ENCODE peak calls at places on chromosomes 2 and 18, in four cellular contexts. One of them, this sample, is unnamed.

GRCh38 chr2:147097747-147098146 is 747.1 kb upstream of the ACVR2A start:
- DNase-seq in tibial nerve: no peak
- DNase-seq in WERI-Rb-1: no peak
- DNase-seq in adrenal gland: no peak
- DNase-seq in this sample: no peak

GRCh38 chr2:139033300-139033699 is 253.1 kb upstream of the NXPH2 start:
- DNase-seq in tibial nerve: no peak
- DNase-seq in adrenal gland: no peak
- DNase-seq in WERI-Rb-1: no peak
- DNase-seq in this sample: no peak

GRCh38 chr2:203548887-203549286 is 13.8 kb upstream of the RAPH1 start:
- DNase-seq in tibial nerve: no peak
- DNase-seq in adrenal gland: no peak
- DNase-seq in WERI-Rb-1: no peak
- DNase-seq in this sample: no peak

GRCh38 chr2:16250886-16251285 is 310.5 kb downstream of the MYCN start:
- DNase-seq in adrenal gland: no peak
- DNase-seq in tibial nerve: no peak
- DNase-seq in WERI-Rb-1: no peak
- DNase-seq in this sample: no peak

GRCh38 chr2:65278450-65279030 is 50.9 kb downstream of the ACTR2 start:
- DNase-seq in tibial nerve: no peak
- DNase-seq in adrenal gland: no peak
- DNase-seq in WERI-Rb-1: no peak
- DNase-seq in this sample: no peak

GRCh38 chr2:237223208-237223861 is 137.6 kb downstream of the COPS8 start:
- DNase-seq in tibial nerve: peak; percentile 38
- DNase-seq in WERI-Rb-1: no peak
- DNase-seq in adrenal gland: no peak
- DNase-seq in this sample: no peak

GRCh38 chr2:18271370-18272147 is 288.9 kb downstream of the RDH14 start:
- DNase-seq in adrenal gland: no peak
- DNase-seq in tibial nerve: no peak
- DNase-seq in WERI-Rb-1: no peak
- DNase-seq in this sample: peak; percentile 7

GRCh38 chr2:124267821-124268220 is 242.7 kb downstream of the CNTNAP5 start:
- DNase-seq in WERI-Rb-1: no peak
- DNase-seq in adrenal gland: no peak
- DNase-seq in tibial nerve: no peak
- DNase-seq in this sample: no peak

GRCh38 chr2:176583530-176584101 is 314.4 kb downstream of the MTX2 start:
- DNase-seq in tibial nerve: no peak
- DNase-seq in adrenal gland: no peak
- DNase-seq in WERI-Rb-1: no peak
- DNase-seq in this sample: no peak

GRCh38 chr2:36568533-36569246 is 29.3 kb downstream of the FEZ2 start:
- DNase-seq in adrenal gland: no peak
- DNase-seq in tibial nerve: no peak
- DNase-seq in WERI-Rb-1: no peak
- DNase-seq in this sample: no peak

GRCh38 chr2:72915907-72916742 is 1.2 kb upstream of the EMX1 start:
- DNase-seq in WERI-Rb-1: peak; percentile 91
- DNase-seq in adrenal gland: peak; percentile 38
- DNase-seq in tibial nerve: no peak
- DNase-seq in this sample: peak; percentile 93

GRCh38 chr2:133241231-133241575 is 327.1 kb downstream of the NCKAP5 start:
- DNase-seq in WERI-Rb-1: no peak
- DNase-seq in tibial nerve: no peak
- DNase-seq in adrenal gland: no peak
- DNase-seq in this sample: no peak

GRCh38 chr2:226002438-226002837 is 602.9 kb downstream of the NYAP2 start:
- DNase-seq in tibial nerve: peak; percentile 31
- DNase-seq in WERI-Rb-1: no peak
- DNase-seq in adrenal gland: peak; percentile 58
- DNase-seq in this sample: no peak

GRCh38 chr18:23365602-23366001 is 87.5 kb upstream of the RIOK3 start:
- DNase-seq in tibial nerve: peak; percentile 40
- DNase-seq in WERI-Rb-1: no peak
- DNase-seq in adrenal gland: no peak
- DNase-seq in this sample: no peak

GRCh38 chr2:207316906-207317305 is 151.2 kb upstream of the KLF7 start:
- DNase-seq in tibial nerve: no peak
- DNase-seq in WERI-Rb-1: no peak
- DNase-seq in adrenal gland: no peak
- DNase-seq in this sample: no peak

DNA sequence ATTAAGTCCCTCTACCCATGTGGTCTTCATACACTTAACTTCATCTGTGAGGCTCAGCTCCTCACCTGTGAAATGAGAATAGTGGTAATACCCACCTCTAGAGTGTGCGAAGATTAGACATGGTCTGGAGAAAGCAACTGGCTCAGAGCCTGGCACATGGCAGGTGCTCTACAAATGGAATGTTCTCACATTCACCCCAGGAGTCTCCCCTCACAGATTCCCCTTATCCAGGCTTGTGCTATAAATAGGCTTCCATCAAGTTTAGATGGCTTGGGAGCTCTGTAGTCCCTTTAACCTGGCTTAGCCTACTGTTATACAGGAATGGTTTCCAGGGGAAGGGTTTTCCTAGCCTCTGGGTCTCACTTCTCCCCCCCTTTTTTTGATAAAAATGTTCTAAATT is 455.9 kb downstream of the RNF144A start:
- DNase-seq in WERI-Rb-1: no peak
- DNase-seq in tibial nerve: no peak
- DNase-seq in adrenal gland: no peak
- DNase-seq in this sample: no peak
- H3K4me3 ChIP-seq in WERI-Rb-1: no peak overlapping the region
- H3K4me3 ChIP-seq in tibial nerve: no peak overlapping the region
- H3K4me3 ChIP-seq in adrenal gland: no peak overlapping the region
- H3K4me3 ChIP-seq in this sample: no peak overlapping the region

DNA sequence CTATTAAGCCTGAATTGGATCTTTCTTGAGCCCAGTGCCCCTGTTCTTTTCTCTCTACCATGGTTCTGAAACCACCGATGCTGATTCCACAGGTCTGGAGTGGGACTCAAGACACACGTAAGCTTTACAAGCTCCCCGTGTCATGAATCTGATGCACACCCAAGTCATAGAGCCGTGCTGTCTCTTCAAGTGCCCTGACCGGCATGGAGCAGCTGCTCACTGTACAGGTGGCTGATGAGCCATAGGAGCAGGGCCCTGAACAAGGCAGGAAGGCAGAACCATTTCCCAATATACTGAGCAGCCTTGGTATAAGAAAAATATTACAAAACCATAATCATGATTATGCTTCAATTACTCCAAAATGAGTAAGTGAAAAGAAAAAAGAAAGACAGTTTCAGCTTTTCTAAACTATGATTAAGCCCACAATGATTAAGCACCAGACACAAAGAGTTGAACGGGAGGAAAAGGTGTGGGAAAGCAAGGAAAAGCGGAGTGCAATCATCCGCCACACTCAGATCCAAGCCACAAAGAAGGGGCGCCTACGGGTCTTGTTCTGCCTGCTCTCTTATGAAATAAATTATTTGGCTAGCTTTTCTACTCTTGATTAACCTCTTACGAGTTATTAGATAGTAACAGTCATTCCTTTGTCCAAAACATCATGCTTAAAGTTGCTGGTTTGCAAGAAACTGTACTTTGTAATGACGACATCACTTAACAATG is 41.7 kb downstream of the NOL10 start:
- DNase-seq in tibial nerve: no peak
- DNase-seq in adrenal gland: no peak
- DNase-seq in WERI-Rb-1: no peak
- DNase-seq in this sample: no peak
- H3K36me3 ChIP-seq in tibial nerve: peaks cover 83% of the 10 kb centered on the region
- H3K36me3 ChIP-seq in adrenal gland: peaks cover 14% of the 10 kb centered on the region
- H3K36me3 ChIP-seq in WERI-Rb-1: peaks cover 55% of the 10 kb centered on the region
- H3K36me3 ChIP-seq in this sample: peaks cover 3% of the 10 kb centered on the region

GRCh38 chr18:59271606-59272220 is 1.5 kb downstream of the RAX start:
- DNase-seq in adrenal gland: no peak
- DNase-seq in tibial nerve: no peak
- DNase-seq in WERI-Rb-1: no peak
- DNase-seq in this sample: peak; percentile 24

GRCh38 chr18:59272221-59272888 is 899 bp downstream of the RAX start:
- DNase-seq in WERI-Rb-1: no peak
- DNase-seq in adrenal gland: no peak
- DNase-seq in tibial nerve: no peak
- DNase-seq in this sample: peak; percentile 70

GRCh38 chr18:59273936-59274928 is 978 bp upstream of the RAX start:
- DNase-seq in WERI-Rb-1: peak; percentile 82
- DNase-seq in adrenal gland: no peak
- DNase-seq in tibial nerve: no peak
- DNase-seq in this sample: peak; percentile 18

GRCh38 chr18:59275406-59275949 is 2.2 kb upstream of the RAX start:
- DNase-seq in tibial nerve: no peak
- DNase-seq in adrenal gland: no peak
- DNase-seq in WERI-Rb-1: peak; percentile 89
- DNase-seq in this sample: peak; percentile 36

DNA sequence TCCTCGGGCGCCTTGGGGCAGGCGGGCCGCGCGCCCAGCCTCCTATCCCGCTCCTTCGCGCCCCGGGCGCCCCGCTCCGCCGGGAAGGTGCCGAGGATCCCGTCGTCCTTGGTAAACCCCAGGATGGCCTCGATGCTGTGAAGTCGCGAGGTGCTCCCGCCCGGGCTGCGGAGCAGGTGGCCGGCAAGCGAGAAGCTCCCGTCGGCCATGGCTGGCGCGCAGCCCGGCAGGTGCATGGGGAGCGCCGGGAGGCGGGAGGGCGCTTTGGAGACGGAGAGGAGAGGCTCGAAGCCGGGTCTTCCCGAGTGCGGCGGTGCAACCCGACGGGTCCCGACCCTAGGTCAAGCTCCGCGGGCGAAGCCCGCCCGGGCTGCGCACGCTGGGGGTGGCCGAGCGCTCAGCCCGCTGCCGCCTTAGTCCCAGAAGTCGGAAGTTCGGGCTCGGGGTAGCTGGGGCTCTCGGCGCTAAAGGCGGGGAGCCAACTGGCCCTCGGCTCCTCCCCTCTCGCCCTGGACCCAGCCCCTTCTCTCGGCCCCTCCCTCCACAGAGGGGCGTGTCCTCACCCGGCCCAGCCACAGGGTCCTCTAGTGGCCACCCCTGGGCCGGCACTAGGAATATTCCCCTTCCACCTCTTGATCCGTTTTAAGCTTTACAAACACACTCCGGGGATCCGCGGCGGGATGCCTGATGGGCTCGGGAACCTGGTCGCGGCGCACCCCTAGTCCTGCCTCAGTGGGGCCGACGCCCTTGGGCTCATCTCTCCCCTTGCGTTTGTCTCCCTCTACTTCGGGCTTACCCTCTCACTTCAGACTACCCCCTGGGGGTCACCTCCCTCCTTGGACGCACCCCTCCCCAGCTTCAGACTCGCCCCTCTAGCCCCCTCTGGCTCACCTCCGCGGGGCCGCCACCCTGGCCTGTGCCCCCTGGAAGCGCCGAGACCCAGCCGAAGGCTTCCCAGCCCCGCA is at the start of gene RAX:
- DNase-seq in WERI-Rb-1: peak; percentile 98
- DNase-seq in adrenal gland: no peak
- DNase-seq in tibial nerve: no peak
- DNase-seq in this sample: peak; percentile 98
- H3K27me3 ChIP-seq in WERI-Rb-1: no peaks in the 10 kb centered on the region
- H3K27me3 ChIP-seq in adrenal gland: peaks cover 79% of the 10 kb centered on the region
- H3K27me3 ChIP-seq in tibial nerve: no peaks in the 10 kb centered on the region
- H3K27me3 ChIP-seq in this sample: peaks cover 97% of the 10 kb centered on the region

GRCh38 chr18:75201936-75202335 is 7.0 kb downstream of the PTGR3 start:
- DNase-seq in adrenal gland: no peak
- DNase-seq in tibial nerve: no peak
- DNase-seq in WERI-Rb-1: no peak
- DNase-seq in this sample: no peak
- H3K4me3 ChIP-seq in adrenal gland: no peak overlapping the region
- H3K4me3 ChIP-seq in tibial nerve: no peak overlapping the region
- H3K4me3 ChIP-seq in WERI-Rb-1: no peak overlapping the region
- H3K4me3 ChIP-seq in this sample: no peak overlapping the region

DNA sequence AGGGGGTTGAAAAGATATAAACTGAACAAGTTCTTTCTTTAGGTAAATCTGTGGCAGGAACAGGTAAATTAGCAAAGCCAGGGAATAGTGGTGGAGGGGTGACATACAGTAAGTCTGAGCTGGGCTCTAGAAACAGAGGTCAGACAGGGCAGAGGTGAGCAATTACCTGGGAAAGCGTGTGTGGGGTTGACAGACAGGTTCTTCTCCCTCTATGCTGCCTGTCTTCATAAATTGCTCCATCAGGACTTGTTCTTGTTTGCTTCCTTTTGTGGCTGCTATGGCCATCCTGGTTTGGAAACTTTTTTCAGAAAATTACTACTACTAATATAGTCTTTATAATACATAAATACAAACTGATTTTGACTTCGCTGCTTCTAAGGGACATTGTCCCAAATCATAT is 3.4 kb upstream of the ANKRD12 start:
- DNase-seq in WERI-Rb-1: no peak
- DNase-seq in tibial nerve: no peak
- DNase-seq in adrenal gland: no peak
- DNase-seq in this sample: no peak
- H3K36me3 ChIP-seq in WERI-Rb-1: peaks cover 52% of the 10 kb centered on the region
- H3K36me3 ChIP-seq in tibial nerve: peaks cover 30% of the 10 kb centered on the region
- H3K36me3 ChIP-seq in adrenal gland: peaks cover 43% of the 10 kb centered on the region
- H3K36me3 ChIP-seq in this sample: peaks cover 13% of the 10 kb centered on the region

DNA sequence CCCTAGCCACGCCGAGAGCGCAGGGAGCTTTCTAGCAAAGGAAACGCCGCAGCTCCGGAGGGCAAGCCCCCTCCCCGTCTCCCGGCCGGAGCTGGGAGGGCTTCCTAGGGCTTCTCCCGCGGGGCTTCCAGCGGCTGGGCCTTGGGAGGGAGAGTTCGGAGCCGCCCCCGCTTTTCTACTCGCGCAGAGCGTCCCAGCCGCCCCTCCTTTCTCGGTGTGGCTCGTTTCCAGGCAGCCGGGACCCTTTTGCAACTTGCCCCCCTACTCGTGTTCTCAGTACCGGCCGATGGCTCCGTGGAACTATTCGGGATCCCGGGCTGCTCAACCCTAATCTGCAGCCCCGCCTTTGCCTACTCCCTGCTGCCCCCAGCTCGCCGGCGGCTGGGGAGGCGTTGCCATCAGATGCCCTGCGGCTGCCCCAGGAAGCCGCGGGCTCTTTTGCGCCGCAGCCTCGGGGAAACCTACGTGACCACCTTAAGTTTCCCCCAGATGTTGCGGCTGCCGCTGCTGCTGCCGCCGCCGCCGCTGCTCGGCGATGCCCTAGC is 1.5 kb upstream of the NR4A2 start:
- DNase-seq in WERI-Rb-1: peak; percentile 48
- DNase-seq in adrenal gland: peak; percentile 79
- DNase-seq in tibial nerve: no peak
- DNase-seq in this sample: peak; percentile 88
- H3K27me3 ChIP-seq in WERI-Rb-1: no peaks in the 10 kb centered on the region
- H3K27me3 ChIP-seq in adrenal gland: no peaks in the 10 kb centered on the region
- H3K27me3 ChIP-seq in tibial nerve: no peaks in the 10 kb centered on the region
- H3K27me3 ChIP-seq in this sample: peaks cover 41% of the 10 kb centered on the region

DNA sequence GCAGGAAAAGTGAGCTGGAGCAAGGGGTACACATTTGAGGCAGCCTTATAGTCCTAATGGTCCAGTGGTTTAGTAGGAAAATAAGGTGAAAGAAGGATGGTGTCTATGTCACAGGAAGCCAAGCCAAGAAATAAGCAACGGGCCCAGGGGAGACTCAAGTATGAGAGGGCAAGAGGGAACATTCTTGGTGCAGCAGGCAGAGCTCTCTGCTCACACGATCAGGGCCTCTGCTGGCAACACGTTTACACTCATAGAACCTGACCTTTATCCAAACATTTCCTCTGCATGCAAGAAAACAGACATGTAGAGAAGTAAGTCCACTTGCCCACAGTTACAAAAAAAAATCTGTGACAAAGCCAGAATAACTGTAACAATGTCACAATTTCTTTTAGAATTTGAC is 32.6 kb upstream of the LRRC30 start:
- DNase-seq in tibial nerve: no peak
- DNase-seq in adrenal gland: no peak
- DNase-seq in WERI-Rb-1: no peak
- DNase-seq in this sample: no peak
- H3K4me3 ChIP-seq in tibial nerve: no peak overlapping the region
- H3K4me3 ChIP-seq in adrenal gland: no peak overlapping the region
- H3K4me3 ChIP-seq in WERI-Rb-1: no peak overlapping the region
- H3K4me3 ChIP-seq in this sample: no peak overlapping the region

GRCh38 chr18:33835419-33835818 is 257.4 kb downstream of the ASXL3 start:
- DNase-seq in WERI-Rb-1: no peak
- DNase-seq in adrenal gland: no peak
- DNase-seq in tibial nerve: no peak
- DNase-seq in this sample: no peak
- H3K36me3 ChIP-seq in WERI-Rb-1: no peaks in the 10 kb centered on the region
- H3K36me3 ChIP-seq in adrenal gland: no peaks in the 10 kb centered on the region
- H3K36me3 ChIP-seq in tibial nerve: no peaks in the 10 kb centered on the region
- H3K36me3 ChIP-seq in this sample: no peaks in the 10 kb centered on the region

This sample was measured in H7.